ENCODE peak calls at places on chromosomes 16 and 17, in five cellular contexts. One of them, this sample, is unnamed.

GRCh38 chr17:14204084-14204483 is 32.6 kb downstream of the CDRT15 start:
- DNase-seq in HepG2: no peak
- DNase-seq in HCT116: no peak
- DNase-seq in H1: no peak
- DNase-seq in GM12878: no peak
- DNase-seq in this sample: peak; percentile 46

GRCh38 chr16:51535591-51535990 is 384.5 kb upstream of the SALL1 start:
- DNase-seq in HepG2: no peak
- DNase-seq in HCT116: no peak
- DNase-seq in H1: no peak
- DNase-seq in GM12878: no peak
- DNase-seq in this sample: no peak

GRCh38 chr17:51046527-51047384 is 73.9 kb downstream of the SPAG9 start:
- DNase-seq in HepG2: peak; percentile 13
- DNase-seq in HCT116: no peak
- DNase-seq in H1: peak; percentile 53
- DNase-seq in GM12878: no peak
- DNase-seq in this sample: peak; percentile 18

GRCh38 chr17:4733073-4733531 is 1.9 kb downstream of the MED11 start:
- DNase-seq in HepG2: peak; percentile 37
- DNase-seq in HCT116: no peak
- DNase-seq in H1: no peak
- DNase-seq in GM12878: no peak
- DNase-seq in this sample: no peak

GRCh38 chr16:85431431-85432124 is 181.5 kb upstream of the GSE1 start:
- DNase-seq in HepG2: no peak
- DNase-seq in HCT116: no peak
- DNase-seq in H1: no peak
- DNase-seq in GM12878: no peak
- DNase-seq in this sample: no peak

GRCh38 chr17:2904135-2904534 is 107.9 kb downstream of the RAP1GAP2 start:
- DNase-seq in HepG2: no peak
- DNase-seq in HCT116: no peak
- DNase-seq in H1: no peak
- DNase-seq in GM12878: no peak
- DNase-seq in this sample: no peak

GRCh38 chr16:73214825-73215481 is 167.0 kb upstream of the ZFHX3 start:
- DNase-seq in HepG2: no peak
- DNase-seq in HCT116: no peak
- DNase-seq in H1: no peak
- DNase-seq in GM12878: no peak
- DNase-seq in this sample: no peak

GRCh38 chr17:14303343-14304221 is 2.7 kb downstream of the HS3ST3B1 start:
- DNase-seq in HepG2: no peak
- DNase-seq in HCT116: no peak
- DNase-seq in H1: no peak
- DNase-seq in GM12878: no peak
- DNase-seq in this sample: no peak

GRCh38 chr17:29251969-29252866 is 5.6 kb downstream of the CRYBA1 start:
- DNase-seq in HepG2: no peak
- DNase-seq in HCT116: no peak
- DNase-seq in H1: no peak
- DNase-seq in GM12878: no peak
- DNase-seq in this sample: peak; percentile 38

GRCh38 chr17:15782809-15783208 is 50.7 kb downstream of the TBC1D26 start:
- DNase-seq in HepG2: no peak
- DNase-seq in HCT116: no peak
- DNase-seq in H1: no peak
- DNase-seq in GM12878: no peak
- DNase-seq in this sample: no peak

GRCh38 chr17:62666801-62667591 is 39.5 kb downstream of the MRC2 start:
- DNase-seq in HepG2: no peak
- DNase-seq in HCT116: no peak
- DNase-seq in H1: no peak
- DNase-seq in GM12878: no peak
- DNase-seq in this sample: no peak

GRCh38 chr17:81302861-81303326 is 7.8 kb upstream of the SLC38A10 start:
- DNase-seq in HepG2: peak; percentile 61
- DNase-seq in HCT116: no peak
- DNase-seq in H1: no peak
- DNase-seq in GM12878: no peak
- DNase-seq in this sample: no peak

GRCh38 chr17:27848941-27849340 is 44.2 kb downstream of the LYRM9 start:
- DNase-seq in HepG2: no peak
- DNase-seq in HCT116: no peak
- DNase-seq in H1: no peak
- DNase-seq in GM12878: no peak
- DNase-seq in this sample: no peak

GRCh38 chr16:85542548-85542927 is 70.6 kb upstream of the GSE1 start:
- DNase-seq in HepG2: no peak
- DNase-seq in HCT116: no peak
- DNase-seq in H1: no peak
- DNase-seq in GM12878: no peak
- DNase-seq in this sample: peak; percentile 72

GRCh38 chr17:40087903-40088718 is 12.3 kb downstream of the NR1D1 start:
- DNase-seq in HepG2: no peak
- DNase-seq in HCT116: no peak
- DNase-seq in H1: no peak
- DNase-seq in GM12878: no peak
- DNase-seq in this sample: no peak

GRCh38 chr16:28140788-28141618 is 70.8 kb downstream of the XPO6 start:
- DNase-seq in HepG2: peak; percentile 10
- DNase-seq in HCT116: no peak
- DNase-seq in H1: no peak
- DNase-seq in GM12878: peak; percentile 90
- DNase-seq in this sample: no peak

GRCh38 chr17:16046966-16047365 is 47.3 kb downstream of the TTC19 start:
- DNase-seq in HepG2: no peak
- DNase-seq in HCT116: no peak
- DNase-seq in H1: no peak
- DNase-seq in GM12878: no peak
- DNase-seq in this sample: no peak

GRCh38 chr17:71633391-71633849 is 487.4 kb upstream of the SOX9 start:
- DNase-seq in HepG2: no peak
- DNase-seq in HCT116: peak; percentile 59
- DNase-seq in H1: no peak
- DNase-seq in GM12878: no peak
- DNase-seq in this sample: no peak

GRCh38 chr17:4672055-4672630 is 30.7 kb upstream of the ALOX15 start:
- DNase-seq in HepG2: no peak
- DNase-seq in HCT116: no peak
- DNase-seq in H1: no peak
- DNase-seq in GM12878: no peak
- DNase-seq in this sample: no peak

GRCh38 chr17:64682261-64683181 is 20.4 kb upstream of the SMURF2 start:
- DNase-seq in HepG2: no peak
- DNase-seq in HCT116: no peak
- DNase-seq in H1: no peak
- DNase-seq in GM12878: no peak
- DNase-seq in this sample: no peak

GRCh38 chr17:77721823-77722160 is 236.7 kb upstream of the TNRC6C start:
- DNase-seq in HepG2: no peak
- DNase-seq in HCT116: no peak
- DNase-seq in H1: no peak
- DNase-seq in GM12878: no peak
- DNase-seq in this sample: no peak

GRCh38 chr17:37358098-37358829 is 17.5 kb upstream of the C17orf78 start:
- DNase-seq in HepG2: peak; percentile 81
- DNase-seq in HCT116: no peak
- DNase-seq in H1: peak; percentile 66
- DNase-seq in GM12878: no peak
- DNase-seq in this sample: peak; percentile 76

GRCh38 chr16:51057102-51057793 is 93.8 kb downstream of the SALL1 start:
- DNase-seq in HepG2: no peak
- DNase-seq in HCT116: no peak
- DNase-seq in H1: no peak
- DNase-seq in GM12878: no peak
- DNase-seq in this sample: no peak

GRCh38 chr17:8324132-8324531 is 14.1 kb downstream of the ARHGEF15 start:
- DNase-seq in HepG2: no peak
- DNase-seq in HCT116: no peak
- DNase-seq in H1: no peak
- DNase-seq in GM12878: no peak
- DNase-seq in this sample: no peak

GRCh38 chr17:1056761-1057160 is 59.8 kb downstream of the TIMM22 start:
- DNase-seq in HepG2: no peak
- DNase-seq in HCT116: no peak
- DNase-seq in H1: no peak
- DNase-seq in GM12878: no peak
- DNase-seq in this sample: no peak

GRCh38 chr16:81457326-81458133 is 12.9 kb downstream of the CMIP start:
- DNase-seq in HepG2: peak; percentile 89
- DNase-seq in HCT116: peak; percentile 16
- DNase-seq in H1: no peak
- DNase-seq in GM12878: no peak
- DNase-seq in this sample: peak; percentile 81

GRCh38 chr17:44354582-44355309 is 8.9 kb downstream of the FAM171A2 start:
- DNase-seq in HepG2: no peak
- DNase-seq in HCT116: no peak
- DNase-seq in H1: no peak
- DNase-seq in GM12878: no peak
- DNase-seq in this sample: peak; percentile 17

GRCh38 chr16:58464047-58464915 is 35.7 kb upstream of the NDRG4 start:
- DNase-seq in HepG2: no peak
- DNase-seq in HCT116: no peak
- DNase-seq in H1: no peak
- DNase-seq in GM12878: no peak
- DNase-seq in this sample: no peak

GRCh38 chr16:84928679-84929420 is 82.5 kb downstream of the ZDHHC7 start:
- DNase-seq in HepG2: no peak
- DNase-seq in HCT116: no peak
- DNase-seq in H1: no peak
- DNase-seq in GM12878: no peak
- DNase-seq in this sample: no peak

GRCh38 chr17:4720787-4721186 is 10.4 kb downstream of the ARRB2 start:
- DNase-seq in HepG2: peak; percentile 62
- DNase-seq in HCT116: no peak
- DNase-seq in H1: no peak
- DNase-seq in GM12878: no peak
- DNase-seq in this sample: no peak

GRCh38 chr17:35099929-35100328 is 19.7 kb downstream of the RAD51D start:
- DNase-seq in HepG2: no peak
- DNase-seq in HCT116: no peak
- DNase-seq in H1: no peak
- DNase-seq in GM12878: no peak
- DNase-seq in this sample: no peak

GRCh38 chr17:65243838-65244237 is 106.7 kb downstream of the RGS9 start:
- DNase-seq in HepG2: no peak
- DNase-seq in HCT116: peak; percentile 86
- DNase-seq in H1: no peak
- DNase-seq in GM12878: no peak
- DNase-seq in this sample: no peak

GRCh38 chr16:65070831-65071230 is 51.0 kb downstream of the CDH11 start:
- DNase-seq in HepG2: peak; percentile 70
- DNase-seq in HCT116: no peak
- DNase-seq in H1: peak; percentile 27
- DNase-seq in GM12878: no peak
- DNase-seq in this sample: no peak

GRCh38 chr16:66961065-66961744 is at the start of gene CES3:
- DNase-seq in HepG2: peak; percentile 85
- DNase-seq in HCT116: peak; percentile 75
- DNase-seq in H1: peak; percentile 79
- DNase-seq in GM12878: no peak
- DNase-seq in this sample: peak; percentile 86
- TF ChIP-seq ZNF274 in HepG2: peak; percentile 32
- TF ChIP-seq ZNF274 in HCT116: no peak
- TF ChIP-seq ZNF274 in H1: no peak
- TF ChIP-seq ZNF274 in GM12878: no peak
- TF ChIP-seq ZNF274 in this sample: no peak

GRCh38 chr17:61467416-61468262 is 15.4 kb downstream of the TBX4 start:
- DNase-seq in HepG2: no peak
- DNase-seq in HCT116: peak; percentile 59
- DNase-seq in H1: no peak
- DNase-seq in GM12878: no peak
- DNase-seq in this sample: peak; percentile 38

GRCh38 chr17:61469474-61469873 is 17.3 kb downstream of the TBX4 start:
- DNase-seq in HepG2: no peak
- DNase-seq in HCT116: no peak
- DNase-seq in H1: no peak
- DNase-seq in GM12878: no peak
- DNase-seq in this sample: no peak

GRCh38 chr17:61468263-61468907 is 16.2 kb downstream of the TBX4 start:
- DNase-seq in HepG2: no peak
- DNase-seq in HCT116: no peak
- DNase-seq in H1: no peak
- DNase-seq in GM12878: no peak
- DNase-seq in this sample: no peak

GRCh38 chr17:61469949-61470348 is 17.7 kb downstream of the TBX4 start:
- DNase-seq in HepG2: no peak
- DNase-seq in HCT116: no peak
- DNase-seq in H1: no peak
- DNase-seq in GM12878: no peak
- DNase-seq in this sample: no peak

GRCh38 chr17:61470530-61471136 is 18.4 kb downstream of the TBX4 start:
- DNase-seq in HepG2: no peak
- DNase-seq in HCT116: no peak
- DNase-seq in H1: no peak
- DNase-seq in GM12878: no peak
- DNase-seq in this sample: no peak
- TF ChIP-seq CEBPB in HepG2: no peak
- TF ChIP-seq CEBPB in HCT116: no peak
- TF ChIP-seq CEBPB in H1: no peak
- TF ChIP-seq CEBPB in GM12878: no peak
- TF ChIP-seq CEBPB in this sample: no peak

DNA sequence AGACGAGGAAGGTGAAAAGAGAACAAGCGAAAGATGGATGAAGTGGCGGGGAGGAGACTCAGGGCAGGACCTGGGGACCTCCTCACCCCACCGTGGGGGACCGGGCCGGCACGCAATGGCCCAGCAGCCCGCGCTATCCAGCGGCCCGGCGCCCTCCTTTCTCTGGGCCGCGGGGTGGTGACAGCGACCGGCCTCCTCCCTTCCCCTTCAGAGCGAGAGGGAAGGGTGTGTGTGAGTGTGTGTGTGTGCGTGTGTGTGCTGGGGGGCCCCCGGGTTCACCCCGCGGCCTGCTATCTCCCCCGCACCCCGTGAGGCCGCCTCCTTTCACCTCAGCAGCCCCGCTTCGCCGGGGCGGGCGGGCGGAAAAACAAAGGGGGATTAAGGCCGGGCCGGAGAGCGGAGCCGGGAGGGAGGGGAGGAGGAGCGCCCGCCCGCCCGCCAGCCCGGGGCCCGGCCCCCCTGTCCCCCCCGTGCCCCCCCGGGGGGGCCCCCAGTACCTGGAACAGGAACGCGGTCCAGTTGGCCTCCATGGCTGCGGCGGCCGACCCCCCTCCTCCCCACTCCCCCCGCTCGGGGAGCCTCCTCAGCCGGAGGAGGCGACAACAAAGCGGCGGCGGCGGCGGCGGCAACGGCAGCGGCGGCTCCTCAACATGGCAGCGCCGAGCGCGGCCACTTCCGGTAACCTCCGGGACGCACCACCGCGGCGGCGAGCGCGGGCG is at the start of gene VEZF1:
- DNase-seq in HepG2: peak; percentile 68
- DNase-seq in HCT116: peak; percentile 48
- DNase-seq in H1: no peak
- DNase-seq in GM12878: no peak
- DNase-seq in this sample: peak; percentile 92
- TF ChIP-seq ZNF274 in HepG2: peak; percentile 84
- TF ChIP-seq ZNF274 in HCT116: no peak
- TF ChIP-seq ZNF274 in H1: no peak
- TF ChIP-seq ZNF274 in GM12878: no peak
- TF ChIP-seq ZNF274 in this sample: no peak

GRCh38 chr17:76408037-76408849 is 23.8 kb downstream of the SPHK1 start:
- DNase-seq in HepG2: peak; percentile 62
- DNase-seq in HCT116: peak; percentile 42
- DNase-seq in H1: no peak
- DNase-seq in GM12878: no peak
- DNase-seq in this sample: peak; percentile 47
- TF ChIP-seq CEBPB in HepG2: no peak
- TF ChIP-seq CEBPB in HCT116: no peak
- TF ChIP-seq CEBPB in H1: no peak
- TF ChIP-seq CEBPB in GM12878: no peak
- TF ChIP-seq CEBPB in this sample: no peak